ENCODE peak calls at places on chromosomes 16 and 17, in five cellular contexts. O is ovary, N is heart left ventricle, E is A549, T is Peyer's patch. Y is an unnamed sample.

GRCh38 chr17:30344283-30345088 is 10.6 kb upstream of the TMIGD1 start:
- DNase-seq in O (peak; percentile 50), N (peak; percentile 46), E (peak; percentile 85), T (peak; percentile 86), Y (no peak)

GRCh38 chr16:87582221-87582965 is 19.9 kb upstream of the JPH3 start:
- DNase-seq in O (peak; percentile 87), N (peak; percentile 69), E (no peak), T (no peak), Y (peak; percentile 64)

GRCh38 chr17:28712037-28712704 is 483 bp upstream of the PROCA1 start:
- DNase-seq in O (peak; percentile 72), N (peak; percentile 59), E (no peak), T (no peak), Y (peak; percentile 24)

GRCh38 chr16:81632392-81633146 is 146.5 kb upstream of the PLCG2 start:
- DNase-seq in O (no peak), N (no peak), E (peak; percentile 80), T (no peak), Y (no peak)

GRCh38 chr16:46920402-46921068 is 36.4 kb downstream of the GPT2 start:
- DNase-seq in O (no peak), N (no peak), E (no peak), T (no peak), Y (no peak)

GRCh38 chr16:23269248-23270091 is 32.6 kb upstream of the SCNN1B start:
- DNase-seq in O (no peak), N (no peak), E (peak; percentile 20), T (no peak), Y (no peak)

GRCh38 chr16:80889779-80890359 is 85.5 kb upstream of the CDYL2 start:
- DNase-seq in O (no peak), N (no peak), E (no peak), T (no peak), Y (no peak)

GRCh38 chr17:44362056-44362355 is 1.6 kb downstream of the FAM171A2 start:
- DNase-seq in O (peak; percentile 57), N (no peak), E (no peak), T (no peak), Y (no peak)

GRCh38 chr17:42918902-42919521 is 18.4 kb downstream of the G6PC1 start:
- DNase-seq in O (no peak), N (no peak), E (no peak), T (no peak), Y (no peak)

GRCh38 chr16:2966043-2966802 is 2.1 kb downstream of the KREMEN2 start:
- DNase-seq in O (no peak), N (peak; percentile 6), E (no peak), T (no peak), Y (no peak)

GRCh38 chr16:65919116-65919515 is 447.4 kb upstream of the CDH5 start:
- DNase-seq in O (no peak), N (no peak), E (no peak), T (no peak), Y (no peak)

GRCh38 chr16:86217891-86218270 is 292.4 kb upstream of the FOXF1 start:
- DNase-seq in O (no peak), N (no peak), E (no peak), T (peak; percentile 16), Y (no peak)

GRCh38 chr16:30397776-30398659 is 2.8 kb downstream of the ZNF48 start:
- DNase-seq in O (no peak), N (no peak), E (no peak), T (no peak), Y (no peak)

GRCh38 chr16:26554030-26554429 is 512.7 kb upstream of the C16orf82 start:
- DNase-seq in O (no peak), N (no peak), E (no peak), T (no peak), Y (no peak)

GRCh38 chr16:645852-646678 is 3.1 kb upstream of the WDR90 start:
- DNase-seq in O (peak; percentile 73), N (peak; percentile 71), E (no peak), T (peak; percentile 89), Y (no peak)

GRCh38 chr16:3022697-3023414 is 886 bp downstream of the HCFC1R1 start:
- DNase-seq in O (no peak), N (peak; percentile 67), E (peak; percentile 86), T (no peak), Y (no peak)

GRCh38 chr17:59897090-59897489 is 4.2 kb downstream of the RPS6KB1 start:
- DNase-seq in O (no peak), N (no peak), E (no peak), T (no peak), Y (no peak)

GRCh38 chr16:4415538-4416199 is 727 bp downstream of the CORO7 start:
- DNase-seq in O (no peak), N (peak; percentile 51), E (no peak), T (peak; percentile 79), Y (no peak)

GRCh38 chr16:49623501-49624266 is 232.2 kb downstream of the ZNF423 start:
- DNase-seq in O (no peak), N (no peak), E (no peak), T (no peak), Y (no peak)

GRCh38 chr17:8225813-8226535 is 15.6 kb upstream of the AURKB start:
- DNase-seq in O (no peak), N (no peak), E (peak; percentile 92), T (no peak), Y (peak; percentile 69)

GRCh38 chr17:4105232-4105631 is 37.6 kb downstream of the ZZEF1 start:
- DNase-seq in O (no peak), N (no peak), E (no peak), T (no peak), Y (no peak)

GRCh38 chr17:15475620-15476354 is 8.4 kb upstream of the CDRT4 start:
- DNase-seq in O (no peak), N (no peak), E (no peak), T (no peak), Y (no peak)

GRCh38 chr16:86252596-86252995 is 257.7 kb upstream of the FOXF1 start:
- DNase-seq in O (no peak), N (no peak), E (peak; percentile 35), T (no peak), Y (no peak)

GRCh38 chr17:67401598-67402504 is 24.8 kb downstream of the PITPNC1 start:
- DNase-seq in O (no peak), N (no peak), E (no peak), T (no peak), Y (no peak)

GRCh38 chr16:55703003-55704001 is 47.5 kb downstream of the SLC6A2 start:
- DNase-seq in O (no peak), N (no peak), E (peak; percentile 70), T (no peak), Y (no peak)

DNA sequence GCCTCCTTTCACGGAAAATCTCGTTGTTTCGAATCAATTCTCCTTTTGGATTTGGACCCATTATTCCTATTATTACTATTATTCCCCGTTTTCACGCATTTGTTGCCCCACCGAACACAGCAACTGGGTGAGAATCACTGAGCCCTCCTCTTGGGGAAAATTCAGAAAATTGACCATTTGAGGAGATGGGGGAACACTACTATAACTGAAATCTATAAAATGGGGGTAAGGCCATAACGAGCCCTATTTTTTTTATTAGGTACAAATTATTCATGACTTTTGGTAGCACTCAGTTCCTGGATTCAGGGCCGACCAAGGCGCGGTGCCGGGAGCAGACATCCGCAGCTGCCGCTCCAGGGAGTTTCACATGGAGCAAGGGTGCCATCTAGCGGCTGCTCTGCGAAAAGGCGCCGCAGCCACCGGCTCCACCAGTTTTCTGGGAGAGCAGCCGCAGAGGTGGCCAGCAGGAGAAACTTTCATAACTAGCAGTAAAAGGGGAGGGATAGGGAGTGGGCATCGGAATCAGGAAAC is 3.3 kb upstream of the HOXB8 start:
- DNase-seq in O (peak; percentile 90), N (peak; percentile 81), E (peak; percentile 86), T (peak; percentile 96), Y (peak; percentile 86)
- TF ChIP-seq POLR2A in O (no peak), N (no peak), E (no peak), T (peak; percentile 13), Y (no peak)

GRCh38 chr17:65855245-65855644 is 293.8 kb upstream of the AXIN2 start:
- DNase-seq in O (no peak), N (no peak), E (peak; percentile 53), T (no peak), Y (no peak)
- TF ChIP-seq CTCF in O (no peak), N (no peak), E (no peak), T (no peak), Y (no peak)

DNA sequence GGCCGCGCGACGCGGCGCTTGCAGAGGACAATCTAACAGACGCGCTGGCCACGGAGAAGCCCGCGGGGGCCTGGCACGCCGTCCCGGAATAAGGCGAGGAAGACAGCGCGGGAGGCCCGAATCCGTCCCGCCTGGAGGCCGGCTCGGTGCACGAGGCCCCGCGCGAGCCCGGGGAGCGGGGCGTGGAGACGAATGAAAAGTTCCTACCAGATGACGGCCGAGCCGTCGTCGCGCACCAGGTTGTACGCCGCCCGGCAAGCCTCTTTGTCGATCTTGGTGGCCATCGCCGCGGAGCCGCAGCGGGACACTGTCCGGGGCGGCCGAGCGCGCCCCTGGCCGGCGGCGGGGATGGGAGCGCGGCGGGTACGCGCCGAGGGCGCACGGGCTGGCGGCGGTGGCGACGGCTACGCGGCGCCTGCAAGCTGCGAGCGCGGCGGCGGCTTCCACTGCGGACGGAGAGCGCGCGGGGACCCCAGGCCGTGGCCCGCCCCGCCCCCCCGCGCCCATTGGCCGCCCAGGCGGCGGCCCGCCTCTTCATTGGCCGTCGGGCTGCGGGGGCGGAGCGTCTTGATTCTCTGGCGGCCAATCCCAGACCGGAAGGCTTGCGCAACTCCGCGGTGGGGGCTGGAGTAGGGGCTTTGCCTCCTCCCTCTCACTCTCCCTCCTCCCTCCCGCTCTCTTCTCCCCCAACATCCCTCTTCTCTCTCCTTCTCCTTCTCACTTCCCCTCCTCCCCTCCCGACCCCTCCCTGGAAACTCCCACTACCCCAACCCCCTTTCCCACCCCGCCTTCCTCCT is at the start of gene COTL1:
- DNase-seq in O (peak; percentile 99), N (peak; percentile 96), E (peak; percentile 98), T (peak; percentile 96), Y (peak; percentile 97)
- TF ChIP-seq POLR2A in O (peak; percentile 68), N (no peak), E (peak; percentile 99), T (peak; percentile 16), Y (peak; percentile 93)

GRCh38 chr16:89445166-89445565 is 45.2 kb downstream of the ANKRD11 start:
- DNase-seq in O (no peak), N (no peak), E (no peak), T (no peak), Y (no peak)

GRCh38 chr16:89443727-89444084 is 46.7 kb downstream of the ANKRD11 start:
- DNase-seq in O (no peak), N (no peak), E (no peak), T (peak; percentile 70), Y (no peak)

GRCh38 chr16:89444151-89444723 is 46.1 kb downstream of the ANKRD11 start:
- DNase-seq in O (no peak), N (no peak), E (no peak), T (no peak), Y (no peak)

GRCh38 chr16:89442588-89442987 is 47.8 kb downstream of the ANKRD11 start:
- DNase-seq in O (no peak), N (no peak), E (no peak), T (no peak), Y (no peak)

DNA sequence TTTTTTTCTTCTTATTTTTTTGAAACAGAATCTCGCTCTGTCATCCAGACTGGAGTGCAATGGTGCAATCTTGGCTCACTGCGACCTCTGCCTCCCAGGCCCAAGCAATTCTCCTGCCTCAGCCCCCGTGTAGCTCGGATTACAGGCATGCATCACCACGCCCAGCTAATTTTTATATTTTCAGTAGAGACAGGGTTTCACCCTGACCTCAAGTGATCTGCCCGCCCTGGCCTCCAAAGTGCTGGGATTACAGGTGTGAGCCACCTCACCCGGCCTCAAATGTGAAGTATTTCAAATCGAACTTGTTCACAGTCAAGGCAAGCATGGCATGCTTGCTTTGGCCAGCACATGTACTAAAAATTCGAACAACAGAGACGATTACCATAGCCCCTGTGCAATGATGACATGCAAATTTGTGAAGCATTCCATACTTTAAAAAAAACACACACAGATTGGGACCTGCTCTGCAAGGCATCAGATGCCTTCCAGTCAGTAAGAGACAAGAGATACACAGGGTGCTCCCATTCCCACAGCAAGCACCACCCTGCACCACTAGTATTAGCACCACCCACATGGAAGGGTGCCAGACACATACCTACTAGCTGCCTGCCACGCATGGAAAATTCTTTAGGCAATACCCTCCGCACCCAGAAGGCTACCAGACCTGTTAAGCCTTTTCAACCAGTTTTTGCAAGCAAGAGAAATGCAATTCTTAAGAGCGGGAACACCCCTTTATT is 47.2 kb downstream of the ANKRD11 start:
- DNase-seq in O (peak; percentile 61), N (no peak), E (peak; percentile 69), T (no peak), Y (no peak)
- TF ChIP-seq CTCF in O (no peak), N (no peak), E (no peak), T (no peak), Y (no peak)